ENCODE peak calls at places on chromosomes 7 and 10, in six cellular contexts. One of them, this sample, is unnamed.

GRCh38 chr10:13885238-13885990 is 298.6 kb downstream of the PRPF18 start:
- DNase-seq in ELR: no peak
- DNase-seq in RWPE1: no peak
- DNase-seq in BJ: no peak
- DNase-seq in COR-L47: no peak
- DNase-seq in activated CD4-positive, alpha-beta T cell treated with anti-CD3 and anti-CD28 coated beads, Interleukin-2, amount 10 ng/mL, durations not matched to agents 7 days and 5 days: no peak
- DNase-seq in this sample: no peak

GRCh38 chr7:4835398-4836205 is 26.2 kb downstream of the PAPOLB start:
- DNase-seq in ELR: no peak
- DNase-seq in RWPE1: no peak
- DNase-seq in BJ: no peak
- DNase-seq in COR-L47: no peak
- DNase-seq in activated CD4-positive, alpha-beta T cell treated with anti-CD3 and anti-CD28 coated beads, Interleukin-2, amount 10 ng/mL, durations not matched to agents 7 days and 5 days: no peak
- DNase-seq in this sample: no peak

GRCh38 chr7:36127075-36127740 is 25.8 kb upstream of the EEPD1 start:
- DNase-seq in ELR: no peak
- DNase-seq in RWPE1: no peak
- DNase-seq in BJ: no peak
- DNase-seq in COR-L47: no peak
- DNase-seq in activated CD4-positive, alpha-beta T cell treated with anti-CD3 and anti-CD28 coated beads, Interleukin-2, amount 10 ng/mL, durations not matched to agents 7 days and 5 days: no peak
- DNase-seq in this sample: no peak

GRCh38 chr7:157637216-157637954 is 300.6 kb downstream of the DNAJB6 start:
- DNase-seq in ELR: no peak
- DNase-seq in RWPE1: no peak
- DNase-seq in BJ: no peak
- DNase-seq in COR-L47: no peak
- DNase-seq in activated CD4-positive, alpha-beta T cell treated with anti-CD3 and anti-CD28 coated beads, Interleukin-2, amount 10 ng/mL, durations not matched to agents 7 days and 5 days: no peak
- DNase-seq in this sample: no peak

GRCh38 chr10:132632851-132633684 is 95.5 kb downstream of the INPP5A start:
- DNase-seq in ELR: peak
- DNase-seq in RWPE1: no peak
- DNase-seq in BJ: no peak
- DNase-seq in COR-L47: no peak
- DNase-seq in activated CD4-positive, alpha-beta T cell treated with anti-CD3 and anti-CD28 coated beads, Interleukin-2, amount 10 ng/mL, durations not matched to agents 7 days and 5 days: no peak
- DNase-seq in this sample: no peak

GRCh38 chr10:131146790-131147189 is 164.7 kb downstream of the TCERG1L start:
- DNase-seq in ELR: no peak
- DNase-seq in RWPE1: no peak
- DNase-seq in BJ: no peak
- DNase-seq in COR-L47: no peak
- DNase-seq in activated CD4-positive, alpha-beta T cell treated with anti-CD3 and anti-CD28 coated beads, Interleukin-2, amount 10 ng/mL, durations not matched to agents 7 days and 5 days: no peak
- DNase-seq in this sample: no peak

GRCh38 chr10:90787906-90788491 is 69.8 kb downstream of the HTR7 start:
- DNase-seq in ELR: peak
- DNase-seq in RWPE1: peak
- DNase-seq in BJ: no peak
- DNase-seq in COR-L47: peak
- DNase-seq in activated CD4-positive, alpha-beta T cell treated with anti-CD3 and anti-CD28 coated beads, Interleukin-2, amount 10 ng/mL, durations not matched to agents 7 days and 5 days: peak
- DNase-seq in this sample: peak

GRCh38 chr10:47402681-47403301 is 18.7 kb upstream of the ZNF488 start:
- DNase-seq in ELR: peak
- DNase-seq in RWPE1: peak
- DNase-seq in BJ: peak
- DNase-seq in COR-L47: no peak
- DNase-seq in activated CD4-positive, alpha-beta T cell treated with anti-CD3 and anti-CD28 coated beads, Interleukin-2, amount 10 ng/mL, durations not matched to agents 7 days and 5 days: no peak
- DNase-seq in this sample: no peak

GRCh38 chr7:143145-143751 is 49.1 kb upstream of the FAM20C start:
- DNase-seq in ELR: no peak
- DNase-seq in RWPE1: no peak
- DNase-seq in BJ: no peak
- DNase-seq in COR-L47: no peak
- DNase-seq in activated CD4-positive, alpha-beta T cell treated with anti-CD3 and anti-CD28 coated beads, Interleukin-2, amount 10 ng/mL, durations not matched to agents 7 days and 5 days: no peak
- DNase-seq in this sample: no peak

GRCh38 chr7:15555385-15555859 is 6.4 kb downstream of the AGMO start:
- DNase-seq in ELR: peak
- DNase-seq in RWPE1: no peak
- DNase-seq in BJ: no peak
- DNase-seq in COR-L47: peak
- DNase-seq in activated CD4-positive, alpha-beta T cell treated with anti-CD3 and anti-CD28 coated beads, Interleukin-2, amount 10 ng/mL, durations not matched to agents 7 days and 5 days: no peak
- DNase-seq in this sample: no peak

GRCh38 chr7:113491305-113491704 is 373.0 kb upstream of the SMIM30 start:
- DNase-seq in ELR: no peak
- DNase-seq in RWPE1: no peak
- DNase-seq in BJ: no peak
- DNase-seq in COR-L47: no peak
- DNase-seq in activated CD4-positive, alpha-beta T cell treated with anti-CD3 and anti-CD28 coated beads, Interleukin-2, amount 10 ng/mL, durations not matched to agents 7 days and 5 days: no peak
- DNase-seq in this sample: no peak

GRCh38 chr10:91901784-91902677 is 7.3 kb downstream of the FGFBP3 start:
- DNase-seq in ELR: peak
- DNase-seq in RWPE1: peak
- DNase-seq in BJ: peak
- DNase-seq in COR-L47: no peak
- DNase-seq in activated CD4-positive, alpha-beta T cell treated with anti-CD3 and anti-CD28 coated beads, Interleukin-2, amount 10 ng/mL, durations not matched to agents 7 days and 5 days: peak
- DNase-seq in this sample: no peak

GRCh38 chr10:22489467-22489866 is 144.2 kb downstream of the SPAG6 start:
- DNase-seq in ELR: no peak
- DNase-seq in RWPE1: no peak
- DNase-seq in BJ: no peak
- DNase-seq in COR-L47: no peak
- DNase-seq in activated CD4-positive, alpha-beta T cell treated with anti-CD3 and anti-CD28 coated beads, Interleukin-2, amount 10 ng/mL, durations not matched to agents 7 days and 5 days: no peak
- DNase-seq in this sample: no peak

GRCh38 chr10:57018452-57018851 is 657.4 kb upstream of the ZWINT start:
- DNase-seq in ELR: no peak
- DNase-seq in RWPE1: no peak
- DNase-seq in BJ: no peak
- DNase-seq in COR-L47: no peak
- DNase-seq in activated CD4-positive, alpha-beta T cell treated with anti-CD3 and anti-CD28 coated beads, Interleukin-2, amount 10 ng/mL, durations not matched to agents 7 days and 5 days: no peak
- DNase-seq in this sample: no peak

GRCh38 chr7:37665352-37666022 is 18.1 kb upstream of the GPR141 start:
- DNase-seq in ELR: no peak
- DNase-seq in RWPE1: no peak
- DNase-seq in BJ: no peak
- DNase-seq in COR-L47: no peak
- DNase-seq in activated CD4-positive, alpha-beta T cell treated with anti-CD3 and anti-CD28 coated beads, Interleukin-2, amount 10 ng/mL, durations not matched to agents 7 days and 5 days: no peak
- DNase-seq in this sample: no peak

GRCh38 chr10:17386616-17387075 is 67.7 kb downstream of the ST8SIA6 start:
- DNase-seq in ELR: no peak
- DNase-seq in RWPE1: no peak
- DNase-seq in BJ: no peak
- DNase-seq in COR-L47: peak
- DNase-seq in activated CD4-positive, alpha-beta T cell treated with anti-CD3 and anti-CD28 coated beads, Interleukin-2, amount 10 ng/mL, durations not matched to agents 7 days and 5 days: no peak
- DNase-seq in this sample: no peak

GRCh38 chr10:63886281-63887025 is 365.3 kb downstream of the REEP3 start:
- DNase-seq in ELR: no peak
- DNase-seq in RWPE1: no peak
- DNase-seq in BJ: no peak
- DNase-seq in COR-L47: no peak
- DNase-seq in activated CD4-positive, alpha-beta T cell treated with anti-CD3 and anti-CD28 coated beads, Interleukin-2, amount 10 ng/mL, durations not matched to agents 7 days and 5 days: no peak
- DNase-seq in this sample: no peak

GRCh38 chr10:22321156-22321711 is 335 bp downstream of the BMI1 start:
- DNase-seq in ELR: peak
- DNase-seq in RWPE1: no peak
- DNase-seq in BJ: no peak
- DNase-seq in COR-L47: peak
- DNase-seq in activated CD4-positive, alpha-beta T cell treated with anti-CD3 and anti-CD28 coated beads, Interleukin-2, amount 10 ng/mL, durations not matched to agents 7 days and 5 days: peak
- DNase-seq in this sample: peak

GRCh38 chr10:20582041-20582440 is 315.1 kb downstream of the NEBL start:
- DNase-seq in ELR: no peak
- DNase-seq in RWPE1: no peak
- DNase-seq in BJ: no peak
- DNase-seq in COR-L47: no peak
- DNase-seq in activated CD4-positive, alpha-beta T cell treated with anti-CD3 and anti-CD28 coated beads, Interleukin-2, amount 10 ng/mL, durations not matched to agents 7 days and 5 days: no peak
- DNase-seq in this sample: no peak

GRCh38 chr10:129755075-129756020 is 208.7 kb downstream of the EBF3 start:
- DNase-seq in ELR: no peak
- DNase-seq in RWPE1: no peak
- DNase-seq in BJ: no peak
- DNase-seq in COR-L47: no peak
- DNase-seq in activated CD4-positive, alpha-beta T cell treated with anti-CD3 and anti-CD28 coated beads, Interleukin-2, amount 10 ng/mL, durations not matched to agents 7 days and 5 days: peak
- DNase-seq in this sample: no peak

GRCh38 chr10:49139866-49140195 is 6.0 kb upstream of the FAM170B start:
- DNase-seq in ELR: peak
- DNase-seq in RWPE1: peak
- DNase-seq in BJ: peak
- DNase-seq in COR-L47: no peak
- DNase-seq in activated CD4-positive, alpha-beta T cell treated with anti-CD3 and anti-CD28 coated beads, Interleukin-2, amount 10 ng/mL, durations not matched to agents 7 days and 5 days: no peak
- DNase-seq in this sample: no peak

GRCh38 chr10:131703941-131704340 is 196.9 kb upstream of the PPP2R2D start:
- DNase-seq in ELR: no peak
- DNase-seq in RWPE1: no peak
- DNase-seq in BJ: no peak
- DNase-seq in COR-L47: no peak
- DNase-seq in activated CD4-positive, alpha-beta T cell treated with anti-CD3 and anti-CD28 coated beads, Interleukin-2, amount 10 ng/mL, durations not matched to agents 7 days and 5 days: no peak
- DNase-seq in this sample: no peak

GRCh38 chr7:44145419-44145968 is 4.4 kb upstream of the MYL7 start:
- DNase-seq in ELR: no peak
- DNase-seq in RWPE1: no peak
- DNase-seq in BJ: no peak
- DNase-seq in COR-L47: no peak
- DNase-seq in activated CD4-positive, alpha-beta T cell treated with anti-CD3 and anti-CD28 coated beads, Interleukin-2, amount 10 ng/mL, durations not matched to agents 7 days and 5 days: peak
- DNase-seq in this sample: no peak

GRCh38 chr7:82164813-82165212 is 278.8 kb downstream of the CACNA2D1 start:
- DNase-seq in ELR: peak
- DNase-seq in RWPE1: peak
- DNase-seq in BJ: peak
- DNase-seq in COR-L47: peak
- DNase-seq in activated CD4-positive, alpha-beta T cell treated with anti-CD3 and anti-CD28 coated beads, Interleukin-2, amount 10 ng/mL, durations not matched to agents 7 days and 5 days: no peak
- DNase-seq in this sample: peak

GRCh38 chr10:17599089-17599488 is 18.1 kb downstream of the HACD1 start:
- DNase-seq in ELR: peak
- DNase-seq in RWPE1: peak
- DNase-seq in BJ: no peak
- DNase-seq in COR-L47: no peak
- DNase-seq in activated CD4-positive, alpha-beta T cell treated with anti-CD3 and anti-CD28 coated beads, Interleukin-2, amount 10 ng/mL, durations not matched to agents 7 days and 5 days: no peak
- DNase-seq in this sample: no peak

GRCh38 chr7:133861876-133862275 is 265.3 kb upstream of the LRGUK start:
- DNase-seq in ELR: no peak
- DNase-seq in RWPE1: no peak
- DNase-seq in BJ: no peak
- DNase-seq in COR-L47: no peak
- DNase-seq in activated CD4-positive, alpha-beta T cell treated with anti-CD3 and anti-CD28 coated beads, Interleukin-2, amount 10 ng/mL, durations not matched to agents 7 days and 5 days: no peak
- DNase-seq in this sample: no peak

GRCh38 chr7:44341399-44341798 is 16.0 kb upstream of the CAMK2B start:
- DNase-seq in ELR: no peak
- DNase-seq in RWPE1: no peak
- DNase-seq in BJ: no peak
- DNase-seq in COR-L47: no peak
- DNase-seq in activated CD4-positive, alpha-beta T cell treated with anti-CD3 and anti-CD28 coated beads, Interleukin-2, amount 10 ng/mL, durations not matched to agents 7 days and 5 days: no peak
- DNase-seq in this sample: no peak